ENCODE peak calls at places on chromosomes 2 and 18, in five cellular contexts. I is effector memory CD4-positive, alpha-beta T cell; K is CD8-positive, alpha-beta memory T cell; X is A549; A is astrocyte. O is an unnamed sample.
A peak's percentile ranks its signal among the peaks of the same experiment; 100 is the strongest.

GRCh38 chr2:29295843-29296242 is 180.6 kb downstream of the CLIP4 start:
- DNase-seq in I (no peak), K (no peak), X (peak; percentile 25), A (no peak), O (no peak)

GRCh38 chr2:234950730-234951385 is 959 bp upstream of the SH3BP4 start:
- DNase-seq in I (no peak), K (no peak), X (no peak), A (peak; percentile 76), O (peak; percentile 24)

GRCh38 chr2:171723724-171724683 is 36.7 kb downstream of the DYNC1I2 start:
- DNase-seq in I (no peak), K (no peak), X (no peak), A (peak; percentile 36), O (peak; percentile 17)

GRCh38 chr2:13652531-13653313 is 936.0 kb downstream of the TRIB2 start:
- DNase-seq in I (no peak), K (no peak), X (no peak), A (peak; percentile 81), O (no peak)

GRCh38 chr18:56748698-56749268 is 97.6 kb downstream of the WDR7 start:
- DNase-seq in I (no peak), K (no peak), X (peak; percentile 7), A (peak; percentile 11), O (peak; percentile 60)

GRCh38 chr2:224136394-224136793 is 97.3 kb upstream of the SERPINE2 start:
- DNase-seq in I (no peak), K (no peak), X (no peak), A (no peak), O (no peak)

GRCh38 chr2:173077506-173078177 is 2.0 kb downstream of the MAP3K20 start:
- DNase-seq in I (no peak), K (no peak), X (no peak), A (peak; percentile 32), O (peak; percentile 73)

GRCh38 chr18:21459706-21460286 is 140.7 kb downstream of the ESCO1 start:
- DNase-seq in I (no peak), K (no peak), X (no peak), A (no peak), O (no peak)

GRCh38 chr2:159680692-159681091 is 31.6 kb upstream of the MARCHF7 start:
- DNase-seq in I (no peak), K (no peak), X (no peak), A (no peak), O (no peak)

GRCh38 chr2:37768491-37768925 is 97.1 kb upstream of the CDC42EP3 start:
- DNase-seq in I (no peak), K (no peak), X (peak; percentile 53), A (peak; percentile 97), O (no peak)

GRCh38 chr18:58502628-58503027 is 126.3 kb downstream of the ALPK2 start:
- DNase-seq in I (no peak), K (peak; percentile 34), X (no peak), A (no peak), O (no peak)

GRCh38 chr18:30044496-30044895 is 998.0 kb downstream of the DSC3 start:
- DNase-seq in I (no peak), K (no peak), X (no peak), A (no peak), O (no peak)

GRCh38 chr2:238493880-238494572 is 67.3 kb downstream of the ASB1 start:
- DNase-seq in I (no peak), K (peak; percentile 46), X (no peak), A (no peak), O (no peak)

GRCh38 chr2:157830696-157831570 is 45.2 kb downstream of the ACVR1 start:
- DNase-seq in I (no peak), K (no peak), X (peak; percentile 74), A (peak; percentile 95), O (peak; percentile 92)

GRCh38 chr2:71611781-71612545 is 158.6 kb downstream of the DYSF start:
- DNase-seq in I (no peak), K (no peak), X (no peak), A (no peak), O (no peak)

GRCh38 chr2:42829556-42830510 is 37.5 kb upstream of the HAAO start:
- DNase-seq in I (no peak), K (no peak), X (peak; percentile 16), A (no peak), O (no peak)

GRCh38 chr2:20563833-20564232 is 87.1 kb downstream of the HS1BP3 start:
- DNase-seq in I (no peak), K (no peak), X (no peak), A (peak; percentile 67), O (peak; percentile 38)

GRCh38 chr18:59929621-59930295 is 30.0 kb downstream of the PMAIP1 start:
- DNase-seq in I (no peak), K (no peak), X (no peak), A (no peak), O (no peak)

GRCh38 chr2:10361220-10361588 is 58.5 kb downstream of the HPCAL1 start:
- DNase-seq in I (no peak), K (no peak), X (no peak), A (peak; percentile 64), O (no peak)

GRCh38 chr18:78729099-78729467 is 250.5 kb upstream of the SALL3 start:
- DNase-seq in I (no peak), K (no peak), X (no peak), A (no peak), O (no peak)

GRCh38 chr2:42742740-42743666 is 20.9 kb downstream of the OXER1 start:
- DNase-seq in I (no peak), K (no peak), X (no peak), A (no peak), O (no peak)

GRCh38 chr2:101327863-101328394 is 19.4 kb upstream of the RNF149 start:
- DNase-seq in I (no peak), K (no peak), X (no peak), A (no peak), O (no peak)

GRCh38 chr18:47832348-47832747 is 98.1 kb downstream of the SMAD2 start:
- DNase-seq in I (no peak), K (no peak), X (no peak), A (peak; percentile 22), O (no peak)

GRCh38 chr2:239948100-239948881 is 76.9 kb downstream of the NDUFA10 start:
- DNase-seq in I (no peak), K (no peak), X (no peak), A (no peak), O (no peak)

GRCh38 chr2:186542002-186542401 is 47.9 kb upstream of the ITGAV start:
- DNase-seq in I (no peak), K (no peak), X (no peak), A (no peak), O (peak; percentile 28)
- H3K27ac ChIP-seq in I (no peak overlapping the region), K (no peak overlapping the region), X (peak overlapping the region; percentile 91), A (no peak overlapping the region), O (no peak overlapping the region)

GRCh38 chr2:128637481-128638155 is 318.9 kb upstream of the HS6ST1 start:
- DNase-seq in I (no peak), K (no peak), X (no peak), A (no peak), O (no peak)
- H3K27ac ChIP-seq in I (no peak overlapping the region), K (no peak overlapping the region), X (no peak overlapping the region), A (peak overlapping the region; percentile 53), O (no peak overlapping the region)

GRCh38 chr2:64111426-64111825 is 32.8 kb downstream of the PELI1 start:
- DNase-seq in I (no peak), K (no peak), X (no peak), A (no peak), O (no peak)

GRCh38 chr2:64112016-64112415 is 32.2 kb downstream of the PELI1 start:
- DNase-seq in I (no peak), K (no peak), X (no peak), A (no peak), O (no peak)

GRCh38 chr2:64114912-64115277 is 29.3 kb downstream of the PELI1 start:
- DNase-seq in I (no peak), K (no peak), X (no peak), A (no peak), O (no peak)

GRCh38 chr2:64115808-64116598 is 28.2 kb downstream of the PELI1 start:
- DNase-seq in I (no peak), K (no peak), X (no peak), A (no peak), O (peak; percentile 57)

DNA sequence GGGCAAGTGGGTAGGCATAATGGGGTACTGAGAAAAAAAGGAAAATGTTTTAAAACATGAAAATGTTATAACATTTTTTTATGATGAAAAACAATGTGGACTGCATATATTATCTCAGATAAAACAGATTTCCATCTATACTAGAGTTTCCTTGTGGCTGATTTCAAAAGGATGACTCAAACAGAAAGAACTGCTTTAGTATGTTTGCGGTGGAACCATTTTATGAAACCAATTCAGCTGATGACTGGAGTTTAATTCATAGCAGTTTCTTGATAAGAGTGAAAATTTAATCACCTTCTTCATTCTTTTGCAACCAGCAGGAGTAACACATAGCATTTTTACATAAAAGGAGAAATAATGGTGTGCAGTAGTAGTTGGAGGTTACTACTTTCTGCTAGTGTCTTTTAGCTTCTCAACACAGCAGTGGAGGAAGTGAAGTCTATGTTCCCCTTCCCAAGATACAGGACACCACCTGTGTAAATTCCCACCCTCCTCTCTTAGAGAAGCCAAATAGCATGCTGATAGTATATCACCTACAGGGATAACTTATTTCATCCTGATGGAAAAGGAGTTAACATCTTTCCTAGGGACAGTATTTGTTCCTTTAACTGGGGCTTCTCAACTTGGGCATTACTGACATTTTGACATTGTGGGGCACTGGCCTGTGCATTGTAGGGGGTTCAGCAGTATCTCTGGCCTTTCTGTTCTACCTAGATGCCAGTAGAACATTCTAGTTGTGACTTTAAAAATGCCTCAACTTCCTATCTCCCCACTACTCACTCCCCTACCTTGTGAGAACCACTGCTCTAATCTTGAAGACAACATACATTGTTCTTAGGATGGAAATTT is 29.9 kb downstream of the PELI1 start:
- DNase-seq in I (no peak), K (peak; percentile 19), X (no peak), A (peak; percentile 92), O (peak; percentile 69)
- H3K27ac ChIP-seq in I (no peak overlapping the region), K (no peak overlapping the region), X (no peak overlapping the region), A (peak overlapping the region; percentile 47), O (peak overlapping the region; percentile 7)

GRCh38 chr2:15648593-15649525 is 57.2 kb downstream of the DDX1 start:
- DNase-seq in I (no peak), K (no peak), X (no peak), A (no peak), O (no peak)

GRCh38 chr2:15647622-15648590 is 56.2 kb downstream of the DDX1 start:
- DNase-seq in I (no peak), K (no peak), X (no peak), A (no peak), O (no peak)

GRCh38 chr2:15650616-15651366 is 59.1 kb downstream of the DDX1 start:
- DNase-seq in I (no peak), K (no peak), X (no peak), A (no peak), O (no peak)

GRCh38 chr2:15651367-15651727 is 59.7 kb downstream of the DDX1 start:
- DNase-seq in I (no peak), K (no peak), X (no peak), A (no peak), O (no peak)

DNA sequence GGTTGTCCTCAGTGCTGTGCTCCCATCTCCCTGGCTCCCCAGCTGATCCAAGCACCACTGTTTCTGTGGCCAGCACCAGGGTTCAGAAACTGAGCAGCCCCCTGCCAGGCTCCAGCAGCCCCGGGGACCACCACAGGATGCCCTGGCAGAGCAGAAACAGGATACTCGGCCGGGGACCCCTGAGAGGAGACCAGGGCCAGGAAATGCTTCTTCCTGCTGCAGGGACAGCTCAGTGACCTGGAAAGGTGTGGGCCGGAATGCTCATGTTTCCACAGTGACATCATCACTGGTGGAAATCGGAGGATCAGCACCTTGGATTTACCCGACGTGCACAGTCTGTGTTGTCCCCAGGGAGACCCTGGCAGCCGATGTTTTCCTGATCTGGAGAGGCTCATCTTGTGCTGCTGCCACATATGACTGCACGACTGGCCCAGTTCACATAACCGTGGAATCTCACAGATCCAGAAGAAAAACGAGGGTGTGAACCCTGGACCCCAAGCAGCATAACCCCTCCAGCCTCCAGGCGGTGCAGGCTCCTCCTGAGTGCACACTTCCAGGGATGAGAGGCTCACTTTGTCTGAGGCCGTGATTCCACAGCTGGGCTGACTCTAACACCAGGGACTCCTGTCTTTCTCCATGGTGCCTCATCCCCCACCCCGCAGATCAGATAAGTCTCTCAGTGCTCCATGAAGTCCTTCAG is 58.0 kb downstream of the DDX1 start:
- DNase-seq in I (no peak), K (no peak), X (no peak), A (no peak), O (no peak)
- H3K27ac ChIP-seq in I (no peak overlapping the region), K (no peak overlapping the region), X (no peak overlapping the region), A (no peak overlapping the region), O (no peak overlapping the region)